ENCODE peak calls at places on chromosome 2, in nine cellular contexts. H is OCI-M1; Z is HCEC 1CT; E is NCI-H446 treated with DMSO at 0.1 percent for 48 hours; F is stimulated activated naive CD4-positive, alpha-beta T cell; Q is nephron progenitor cell; R is GM19239; T is A549; C is activated CD8-positive, alpha-beta memory T cell treated with anti-CD3 and anti-CD28 coated beads, Interleukin-2, amount 50 U/mL, for 48 hours. G is an unnamed sample.
A peak's percentile ranks its signal among the peaks of the same experiment; 100 is the strongest.

GRCh38 chr2:41836944-41837343 is 210.9 kb upstream of the PKDCC start:
- DNase-seq in H (peak; percentile 78), F (peak; percentile 9), Q (peak; percentile 80), Z (peak; percentile 16), R (no peak), T (no peak), E (no peak), C (no peak), G (peak; percentile 72)

GRCh38 chr2:95031726-95032116 is 6.2 kb downstream of the MAL start:
- DNase-seq in Z (no peak), C (no peak), H (no peak), R (no peak), Q (no peak), F (no peak), T (no peak), E (no peak), G (no peak)

GRCh38 chr2:110688594-110689091 is 10.8 kb upstream of the BUB1 start:
- DNase-seq in T (no peak), R (no peak), C (no peak), E (no peak), Q (no peak), Z (no peak), H (no peak), F (no peak), G (peak; percentile 94)

GRCh38 chr2:174971868-174972781 is 33.1 kb downstream of the CHN1 start:
- DNase-seq in F (no peak), C (no peak), H (no peak), R (no peak), Z (peak; percentile 93), E (no peak), Q (no peak), T (peak; percentile 41), G (peak; percentile 73)

GRCh38 chr2:8634466-8635172 is 47.2 kb upstream of the ID2 start:
- DNase-seq in T (no peak), E (no peak), C (no peak), Q (no peak), F (no peak), Z (no peak), R (no peak), H (no peak), G (no peak)

GRCh38 chr2:218166791-218167190 is at the start of gene CXCR1:
- DNase-seq in H (peak; percentile 56), Z (no peak), Q (no peak), T (no peak), R (no peak), E (no peak), F (peak; percentile 7), C (no peak), G (no peak)

GRCh38 chr2:185979546-185980071 is 241.0 kb downstream of the FSIP2 start:
- DNase-seq in Z (peak; percentile 72), E (no peak), Q (no peak), F (no peak), T (no peak), H (peak; percentile 35), C (no peak), R (no peak), G (peak; percentile 16)

GRCh38 chr2:207385903-207386302 is 143.9 kb upstream of the CREB1 start:
- DNase-seq in C (no peak), E (no peak), F (no peak), Z (peak; percentile 78), Q (no peak), H (peak; percentile 6), R (no peak), T (no peak), G (peak; percentile 60)

GRCh38 chr2:136246086-136246669 is 128.2 kb upstream of the CXCR4 start:
- DNase-seq in T (peak; percentile 28), C (no peak), Z (peak; percentile 29), H (peak; percentile 76), E (no peak), F (no peak), R (no peak), Q (peak; percentile 28), G (peak; percentile 73)

GRCh38 chr2:7930800-7931635 is 750.8 kb upstream of the ID2 start:
- DNase-seq in R (no peak), E (peak; percentile 90), C (peak; percentile 70), Q (no peak), F (no peak), H (no peak), T (no peak), Z (no peak), G (no peak)

GRCh38 chr2:182672471-182673165 is 43.4 kb upstream of the DNAJC10 start:
- DNase-seq in T (no peak), C (no peak), Z (peak; percentile 61), R (no peak), E (no peak), H (no peak), F (no peak), Q (no peak), G (peak; percentile 77)

GRCh38 chr2:168255866-168256265 is 8.5 kb upstream of the STK39 start:
- DNase-seq in C (no peak), Z (no peak), H (no peak), R (no peak), Q (no peak), T (no peak), E (peak; percentile 42), F (no peak), G (no peak)

GRCh38 chr2:164917296-164917903 is 37.9 kb downstream of the SLC38A11 start:
- DNase-seq in Q (peak; percentile 18), F (no peak), R (no peak), T (peak; percentile 7), C (no peak), Z (peak; percentile 40), E (peak; percentile 63), H (peak; percentile 66), G (peak; percentile 64)

GRCh38 chr2:70458661-70459060 is 95.0 kb downstream of the TGFA start:
- DNase-seq in Z (no peak), C (no peak), H (no peak), R (no peak), F (no peak), Q (no peak), T (no peak), E (no peak), G (no peak)

GRCh38 chr2:174792309-174793025 is 28.2 kb upstream of the CHRNA1 start:
- DNase-seq in R (no peak), Q (no peak), T (no peak), C (no peak), Z (no peak), F (no peak), E (no peak), H (peak; percentile 11), G (no peak)

GRCh38 chr2:99879481-99879880 is 262.9 kb downstream of the AFF3 start:
- DNase-seq in R (no peak), C (no peak), T (no peak), Z (no peak), E (peak; percentile 28), Q (no peak), F (no peak), H (no peak), G (peak; percentile 45)

G was measured in astrocyte of the hippocampus.